ENCODE peak calls at places on chromosomes 7 and 10, in ten cellular contexts. A, I, W, P, O, D, E, L, T and Q are unnamed samples.

GRCh38 chr10:128626397-128627060 is 500.3 kb upstream of the MKI67 start:
- DNase-seq in A (no peak), I (no peak), W (no peak), P (no peak), O (no peak), D (no peak), E (no peak), L (no peak), T (no peak), Q (no peak)

GRCh38 chr10:3759397-3759796 is 25.6 kb downstream of the KLF6 start:
- DNase-seq in A (no peak), I (no peak), W (no peak), P (no peak), O (no peak), D (no peak), E (no peak), L (no peak), T (no peak), Q (no peak)

GRCh38 chr10:68088030-68088396 is 12.9 kb upstream of the HERC4 start:
- DNase-seq in A (no peak), I (no peak), W (no peak), P (no peak), O (no peak), D (no peak), E (no peak), L (no peak), T (no peak), Q (no peak)

GRCh38 chr10:70729763-70730357 is 55.3 kb downstream of the TBATA start:
- DNase-seq in A (no peak), I (no peak), W (no peak), P (no peak), O (no peak), D (no peak), E (no peak), L (no peak), T (no peak), Q (no peak)

GRCh38 chr10:28783089-28783488 is 105.8 kb downstream of the BAMBI start:
- DNase-seq in A (no peak), I (peak), W (no peak), P (no peak), O (no peak), D (no peak), E (no peak), L (no peak), T (no peak), Q (no peak)

GRCh38 chr10:69451784-69452251 is 553 bp downstream of the TSPAN15 start:
- DNase-seq in A (no peak), I (no peak), W (no peak), P (no peak), O (no peak), D (no peak), E (no peak), L (peak), T (no peak), Q (no peak)

GRCh38 chr10:122499491-122499941 is 38.2 kb downstream of the HTRA1 start:
- DNase-seq in A (no peak), I (no peak), W (no peak), P (no peak), O (no peak), D (peak), E (no peak), L (no peak), T (no peak), Q (no peak)

GRCh38 chr10:125961743-125962142 is 65.4 kb downstream of the FANK1 start:
- DNase-seq in A (no peak), I (no peak), W (no peak), P (no peak), O (no peak), D (no peak), E (no peak), L (no peak), T (no peak), Q (no peak)

GRCh38 chr7:23852988-23853387 is 143.0 kb downstream of the STK31 start:
- DNase-seq in A (no peak), I (no peak), W (no peak), P (no peak), O (no peak), D (no peak), E (no peak), L (no peak), T (no peak), Q (no peak)

GRCh38 chr10:124004372-124004928 is 88.9 kb downstream of the CHST15 start:
- DNase-seq in A (no peak), I (no peak), W (no peak), P (no peak), O (no peak), D (no peak), E (no peak), L (no peak), T (no peak), Q (no peak)

GRCh38 chr10:71981024-71981867 is 17.1 kb downstream of the CHST3 start:
- DNase-seq in A (no peak), I (no peak), W (no peak), P (no peak), O (no peak), D (no peak), E (no peak), L (peak), T (no peak), Q (no peak)

GRCh38 chr7:51457079-51457478 is 140.5 kb upstream of the COBL start:
- DNase-seq in A (no peak), I (no peak), W (no peak), P (no peak), O (no peak), D (no peak), E (no peak), L (no peak), T (no peak), Q (no peak)

GRCh38 chr10:108399466-108399865 is 1235.0 kb upstream of the SORCS1 start:
- DNase-seq in A (no peak), I (no peak), W (no peak), P (no peak), O (no peak), D (no peak), E (no peak), L (no peak), T (no peak), Q (no peak)

GRCh38 chr7:32062150-32062549 is 8.1 kb downstream of the PDE1C start:
- DNase-seq in A (no peak), I (no peak), W (no peak), P (no peak), O (no peak), D (peak), E (no peak), L (peak), T (no peak), Q (no peak)

GRCh38 chr7:24381919-24382505 is 98.0 kb downstream of the NPY start:
- DNase-seq in A (no peak), I (no peak), W (no peak), P (no peak), O (peak), D (no peak), E (no peak), L (peak), T (no peak), Q (no peak)

GRCh38 chr10:17074548-17074860 is 55.1 kb downstream of the CUBN start:
- DNase-seq in A (no peak), I (no peak), W (no peak), P (no peak), O (no peak), D (no peak), E (no peak), L (peak), T (no peak), Q (no peak)

GRCh38 chr7:33157311-33157710 is 27.9 kb downstream of the BBS9 start:
- DNase-seq in A (no peak), I (no peak), W (no peak), P (no peak), O (peak), D (no peak), E (no peak), L (peak), T (no peak), Q (no peak)

GRCh38 chr10:132489053-132489703 is 48.4 kb upstream of the INPP5A start:
- DNase-seq in A (no peak), I (no peak), W (no peak), P (no peak), O (peak), D (peak), E (no peak), L (peak), T (no peak), Q (no peak)

GRCh38 chr7:220151-220841 is 27.9 kb downstream of the FAM20C start:
- DNase-seq in A (no peak), I (peak), W (no peak), P (no peak), O (no peak), D (no peak), E (no peak), L (peak), T (no peak), Q (no peak)

GRCh38 chr7:38660427-38661099 is 29.4 kb upstream of the AMPH start:
- DNase-seq in A (no peak), I (no peak), W (no peak), P (peak), O (peak), D (no peak), E (peak), L (peak), T (no peak), Q (peak)

GRCh38 chr10:30736685-30737232 is 107.2 kb upstream of the LYZL2 start:
- DNase-seq in A (no peak), I (peak), W (no peak), P (peak), O (peak), D (no peak), E (no peak), L (peak), T (no peak), Q (no peak)

GRCh38 chr10:5679036-5679435 is 5.6 kb upstream of the TASOR2 start:
- DNase-seq in A (no peak), I (no peak), W (no peak), P (no peak), O (no peak), D (no peak), E (no peak), L (no peak), T (no peak), Q (no peak)

GRCh38 chr10:62632071-62632809 is 172.3 kb upstream of the ADO start:
- DNase-seq in A (no peak), I (no peak), W (no peak), P (no peak), O (no peak), D (peak), E (peak), L (no peak), T (no peak), Q (peak)

GRCh38 chr10:18681366-18681765 is 22.1 kb downstream of the ARL5B start:
- DNase-seq in A (no peak), I (no peak), W (no peak), P (no peak), O (no peak), D (no peak), E (no peak), L (peak), T (no peak), Q (no peak)